ENCODE peak calls at places on chromosome 13, in four cellular contexts. One of them, this sample, is unnamed.

GRCh38 chr13:85386424-85386823 is 412.8 kb downstream of the SLITRK6 start:
- DNase-seq in H9: no peak
- DNase-seq in H1: no peak
- DNase-seq in mesendoderm: peak; percentile 1
- DNase-seq in this sample: no peak

GRCh38 chr13:45337395-45337794 is 3.6 kb downstream of the TPT1 start:
- DNase-seq in H1: no peak
- DNase-seq in mesendoderm: no peak
- DNase-seq in H9: no peak
- DNase-seq in this sample: no peak

GRCh38 chr13:30874561-30874960 is 31.5 kb upstream of the MEDAG start:
- DNase-seq in H1: no peak
- DNase-seq in mesendoderm: no peak
- DNase-seq in H9: no peak
- DNase-seq in this sample: no peak

GRCh38 chr13:75635101-75635620 is 969 bp upstream of the LMO7 start:
- DNase-seq in H9: peak; percentile 46
- DNase-seq in H1: no peak
- DNase-seq in mesendoderm: peak; percentile 56
- DNase-seq in this sample: no peak

GRCh38 chr13:30763786-30764440 is 28.6 kb downstream of the ALOX5AP start:
- DNase-seq in H9: no peak
- DNase-seq in H1: no peak
- DNase-seq in mesendoderm: no peak
- DNase-seq in this sample: peak; percentile 39

GRCh38 chr13:111213964-111214726 is 99.0 kb downstream of the ARHGEF7 start:
- DNase-seq in H1: no peak
- DNase-seq in H9: no peak
- DNase-seq in mesendoderm: no peak
- DNase-seq in this sample: no peak

GRCh38 chr13:104385409-104385808 is 1319.2 kb upstream of the SLC10A2 start:
- DNase-seq in H1: no peak
- DNase-seq in mesendoderm: no peak
- DNase-seq in H9: no peak
- DNase-seq in this sample: peak; percentile 56

GRCh38 chr13:67023088-67023893 is 206.8 kb downstream of the PCDH9 start:
- DNase-seq in H1: no peak
- DNase-seq in H9: peak; percentile 25
- DNase-seq in mesendoderm: peak; percentile 61
- DNase-seq in this sample: peak; percentile 82

GRCh38 chr13:73967397-73968165 is 166.6 kb downstream of the KLF12 start:
- DNase-seq in mesendoderm: no peak
- DNase-seq in H1: no peak
- DNase-seq in H9: no peak
- DNase-seq in this sample: no peak

GRCh38 chr13:30355405-30355741 is 48.0 kb upstream of the KATNAL1 start:
- DNase-seq in mesendoderm: peak; percentile 63
- DNase-seq in H1: peak; percentile 60
- DNase-seq in H9: peak; percentile 47
- DNase-seq in this sample: no peak

GRCh38 chr13:24995225-24995804 is 100.6 kb upstream of the PABPC3 start:
- DNase-seq in H9: peak; percentile 78
- DNase-seq in mesendoderm: peak; percentile 94
- DNase-seq in H1: peak; percentile 55
- DNase-seq in this sample: peak; percentile 82

GRCh38 chr13:103960011-103960410 is 893.8 kb upstream of the SLC10A2 start:
- DNase-seq in H1: no peak
- DNase-seq in H9: no peak
- DNase-seq in mesendoderm: no peak
- DNase-seq in this sample: no peak

GRCh38 chr13:79703772-79704171 is 222.8 kb downstream of the NDFIP2 start:
- DNase-seq in H1: no peak
- DNase-seq in mesendoderm: no peak
- DNase-seq in H9: no peak
- DNase-seq in this sample: no peak
- H3K56ac ChIP-seq in H1: no peak overlapping the region
- H3K56ac ChIP-seq in mesendoderm: no peak overlapping the region
- H3K56ac ChIP-seq in H9: no peak overlapping the region
- H3K56ac ChIP-seq in this sample: no peak overlapping the region

GRCh38 chr13:26474286-26474685 is 83.2 kb upstream of the WASF3 start:
- DNase-seq in mesendoderm: no peak
- DNase-seq in H9: no peak
- DNase-seq in H1: no peak
- DNase-seq in this sample: no peak
- H3K56ac ChIP-seq in mesendoderm: peak overlapping the region; percentile 42
- H3K56ac ChIP-seq in H9: no peak overlapping the region
- H3K56ac ChIP-seq in H1: no peak overlapping the region
- H3K56ac ChIP-seq in this sample: no peak overlapping the region

GRCh38 chr13:33467556-33467955 is 182.0 kb upstream of the STARD13 start:
- DNase-seq in H9: no peak
- DNase-seq in mesendoderm: no peak
- DNase-seq in H1: no peak
- DNase-seq in this sample: no peak

GRCh38 chr13:33462109-33462508 is 176.6 kb upstream of the STARD13 start:
- DNase-seq in H1: no peak
- DNase-seq in H9: no peak
- DNase-seq in mesendoderm: no peak
- DNase-seq in this sample: no peak

GRCh38 chr13:33471182-33471581 is 185.6 kb upstream of the STARD13 start:
- DNase-seq in H1: no peak
- DNase-seq in H9: no peak
- DNase-seq in mesendoderm: no peak
- DNase-seq in this sample: peak; percentile 69

GRCh38 chr13:33464345-33464744 is 178.8 kb upstream of the STARD13 start:
- DNase-seq in mesendoderm: no peak
- DNase-seq in H1: no peak
- DNase-seq in H9: no peak
- DNase-seq in this sample: no peak

GRCh38 chr13:33466262-33466661 is 180.7 kb upstream of the STARD13 start:
- DNase-seq in H1: no peak
- DNase-seq in mesendoderm: no peak
- DNase-seq in H9: no peak
- DNase-seq in this sample: no peak
- H3K56ac ChIP-seq in H1: no peak overlapping the region
- H3K56ac ChIP-seq in mesendoderm: no peak overlapping the region
- H3K56ac ChIP-seq in H9: no peak overlapping the region
- H3K56ac ChIP-seq in this sample: no peak overlapping the region

DNA sequence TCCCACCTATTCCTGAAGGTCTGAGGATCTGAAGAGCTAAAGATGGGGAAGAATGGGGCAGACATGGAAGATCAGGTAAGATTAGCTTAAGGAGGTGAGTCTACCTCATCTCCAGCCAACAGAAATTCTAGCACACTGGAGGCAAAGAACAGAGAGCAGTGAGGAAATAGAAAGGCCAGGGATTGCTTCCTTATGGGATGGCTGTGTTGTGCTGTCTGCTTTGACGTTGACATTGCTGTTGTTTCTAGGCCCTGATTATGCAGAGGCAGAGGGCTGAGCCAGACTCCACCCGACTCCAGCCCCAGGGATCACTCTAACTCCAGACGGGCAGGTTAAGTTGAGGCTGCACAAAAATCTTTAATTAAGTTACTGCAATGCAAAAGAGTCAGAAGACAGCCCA is 24.1 kb downstream of the CRYL1 start:
- DNase-seq in H9: no peak
- DNase-seq in mesendoderm: no peak
- DNase-seq in H1: no peak
- DNase-seq in this sample: no peak
- H3K56ac ChIP-seq in H9: no peak overlapping the region
- H3K56ac ChIP-seq in mesendoderm: no peak overlapping the region
- H3K56ac ChIP-seq in H1: no peak overlapping the region
- H3K56ac ChIP-seq in this sample: no peak overlapping the region

GRCh38 chr13:39376088-39376487 is 226.9 kb downstream of the LHFPL6 start:
- DNase-seq in H1: no peak
- DNase-seq in H9: no peak
- DNase-seq in mesendoderm: no peak
- DNase-seq in this sample: no peak
- H3K56ac ChIP-seq in H1: no peak overlapping the region
- H3K56ac ChIP-seq in H9: no peak overlapping the region
- H3K56ac ChIP-seq in mesendoderm: no peak overlapping the region
- H3K56ac ChIP-seq in this sample: no peak overlapping the region

GRCh38 chr13:20503088-20504083 is 22.3 kb downstream of the CRYL1 start:
- DNase-seq in mesendoderm: no peak
- DNase-seq in H9: no peak
- DNase-seq in H1: no peak
- DNase-seq in this sample: no peak

GRCh38 chr13:20506676-20507075 is 19.0 kb downstream of the CRYL1 start:
- DNase-seq in H1: no peak
- DNase-seq in mesendoderm: no peak
- DNase-seq in H9: no peak
- DNase-seq in this sample: no peak

GRCh38 chr13:20499986-20500385 is 25.7 kb downstream of the CRYL1 start:
- DNase-seq in mesendoderm: no peak
- DNase-seq in H1: no peak
- DNase-seq in H9: no peak
- DNase-seq in this sample: peak; percentile 7

GRCh38 chr13:20501139-20501538 is 24.5 kb downstream of the CRYL1 start:
- DNase-seq in H9: no peak
- DNase-seq in H1: no peak
- DNase-seq in mesendoderm: no peak
- DNase-seq in this sample: no peak

DNA sequence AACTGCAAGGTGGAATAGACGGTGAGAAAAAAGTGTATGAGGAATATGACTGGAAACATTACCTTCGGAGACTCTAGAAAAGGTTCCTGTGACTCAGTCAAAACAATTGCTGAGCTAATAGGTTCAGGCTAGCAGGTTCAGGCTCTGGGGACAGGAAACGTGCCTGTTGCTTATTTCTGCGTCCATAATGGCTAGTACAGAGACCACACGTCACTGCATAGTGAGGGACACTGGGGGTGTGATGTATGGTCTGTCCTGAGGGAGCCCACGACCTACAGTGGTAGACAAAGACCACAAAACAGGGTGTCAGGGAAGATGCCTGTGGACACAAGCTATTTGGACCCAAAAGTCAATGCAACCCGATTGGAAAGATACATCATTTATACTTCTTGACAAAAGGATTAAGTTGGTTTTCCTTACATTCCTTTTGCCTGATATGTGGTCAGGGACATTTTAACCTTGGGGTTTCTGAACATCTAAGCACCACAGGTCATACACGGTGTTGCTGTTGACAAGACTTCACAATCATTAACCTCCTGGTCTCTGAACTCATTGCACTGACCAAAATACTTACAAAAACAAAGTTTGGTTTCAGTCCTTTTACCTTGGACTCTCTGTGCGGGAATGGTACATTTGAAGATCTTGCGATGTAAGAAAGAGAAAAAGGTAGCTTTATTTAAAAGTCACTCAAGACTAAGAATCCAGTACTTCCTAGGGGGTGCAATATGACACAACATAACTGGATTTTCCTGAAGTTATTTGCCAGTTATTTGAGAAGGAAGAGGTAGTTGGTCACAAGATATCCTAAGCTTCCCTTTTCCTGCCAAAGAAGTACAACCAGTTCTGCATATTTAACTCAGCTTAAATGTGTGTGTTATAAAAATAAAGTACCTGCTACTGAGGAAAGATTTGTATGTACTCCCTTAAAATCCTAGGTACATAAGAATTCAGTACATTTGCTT is 20.0 kb downstream of the CRYL1 start:
- DNase-seq in mesendoderm: no peak
- DNase-seq in H9: no peak
- DNase-seq in H1: no peak
- DNase-seq in this sample: no peak
- H3K56ac ChIP-seq in mesendoderm: no peak overlapping the region
- H3K56ac ChIP-seq in H9: no peak overlapping the region
- H3K56ac ChIP-seq in H1: no peak overlapping the region
- H3K56ac ChIP-seq in this sample: no peak overlapping the region

DNA sequence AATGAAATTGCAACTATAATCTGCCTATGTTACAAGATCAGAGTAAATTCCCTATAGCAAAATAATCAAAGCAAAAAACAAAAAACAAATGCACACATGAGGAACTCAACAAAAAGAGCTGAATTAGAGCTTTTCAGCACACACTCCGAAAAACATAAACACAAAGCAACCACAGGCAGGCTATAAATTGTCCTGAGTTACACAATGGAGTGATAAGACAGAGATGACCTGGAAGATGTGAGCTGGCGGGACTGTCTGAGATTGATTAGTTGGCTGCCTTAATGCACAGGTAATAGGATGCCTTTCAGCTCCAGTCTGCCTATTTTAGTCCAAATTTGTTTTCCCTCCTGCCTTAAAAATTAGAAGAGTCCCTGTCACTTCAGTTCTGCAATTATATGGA is 159.0 kb upstream of the FNDC3A start:
- DNase-seq in H1: no peak
- DNase-seq in mesendoderm: no peak
- DNase-seq in H9: no peak
- DNase-seq in this sample: peak; percentile 31
- H3K56ac ChIP-seq in H1: no peak overlapping the region
- H3K56ac ChIP-seq in mesendoderm: no peak overlapping the region
- H3K56ac ChIP-seq in H9: no peak overlapping the region
- H3K56ac ChIP-seq in this sample: no peak overlapping the region

This sample was measured in IMR-90.